ENCODE peak calls at places on chromosomes 16 and 17, in eight cellular contexts. U is CD8-positive, alpha-beta memory T cell; T is mucosa of descending colon; G is IMR-90; X is trophoblast cell; N is body of pancreas; L is A549; V is ovary. E is an unnamed sample.
A peak's percentile ranks its signal among the peaks of the same experiment; 100 is the strongest.

GRCh38 chr17:41777579-41778188 is 8.8 kb downstream of the JUP start:
- DNase-seq in N (peak; percentile 65), T (peak; percentile 71), X (no peak), U (no peak), G (peak; percentile 96), L (peak; percentile 93), V (peak; percentile 88), E (no peak)

GRCh38 chr17:48478224-48479013 is 48.4 kb upstream of the SKAP1 start:
- DNase-seq in L (no peak), X (no peak), N (no peak), V (no peak), G (no peak), T (no peak), U (no peak), E (no peak)

GRCh38 chr17:156946-157345 is 19.6 kb downstream of the SCGB1C2 start:
- DNase-seq in G (no peak), V (no peak), T (no peak), L (no peak), X (no peak), N (no peak), U (no peak), E (no peak)

GRCh38 chr16:30753596-30753995 is 5.4 kb downstream of the PHKG2 start:
- DNase-seq in L (no peak), T (peak; percentile 21), N (no peak), V (no peak), U (no peak), X (no peak), G (no peak), E (no peak)

GRCh38 chr17:79132271-79133064 is 57.8 kb downstream of the ENGASE start:
- DNase-seq in X (no peak), U (no peak), L (no peak), V (no peak), N (no peak), T (no peak), G (no peak), E (no peak)

GRCh38 chr17:77697480-77698400 is 260.8 kb upstream of the TNRC6C start:
- DNase-seq in T (no peak), N (no peak), U (no peak), V (no peak), X (no peak), L (no peak), G (no peak), E (no peak)

GRCh38 chr17:15157051-15157450 is 108.1 kb downstream of the PMP22 start:
- DNase-seq in N (no peak), T (no peak), L (no peak), G (peak; percentile 44), V (no peak), X (peak; percentile 42), U (no peak), E (no peak)

GRCh38 chr16:1042776-1043349 is 29.7 kb upstream of the SSTR5 start:
- DNase-seq in U (no peak), V (no peak), G (no peak), N (no peak), L (no peak), X (peak; percentile 40), T (no peak), E (no peak)

GRCh38 chr17:10107320-10108165 is 90.9 kb downstream of the GAS7 start:
- DNase-seq in T (no peak), L (no peak), N (no peak), X (no peak), U (no peak), G (no peak), V (no peak), E (no peak)

GRCh38 chr17:81651692-81652091 is 4.7 kb downstream of the PDE6G start:
- DNase-seq in X (no peak), G (peak; percentile 93), N (no peak), T (no peak), L (peak; percentile 92), U (no peak), V (no peak), E (no peak)

GRCh38 chr16:24364596-24364995 is 108.5 kb downstream of the CACNG3 start:
- DNase-seq in N (no peak), X (no peak), T (no peak), G (no peak), L (no peak), V (no peak), U (no peak), E (no peak)
- H3K9me3 ChIP-seq in N (no peaks in the 10 kb centered on the region), X (no peaks in the 10 kb centered on the region), T (no peaks in the 10 kb centered on the region), G (no peaks in the 10 kb centered on the region), L (no peaks in the 10 kb centered on the region), V (no peaks in the 10 kb centered on the region), U (no peaks in the 10 kb centered on the region), E (no peaks in the 10 kb centered on the region)

GRCh38 chr17:22142091-22142490 is 449.8 kb downstream of the KCNJ18 start:
- DNase-seq in G (no peak), U (no peak), L (no peak), N (no peak), X (no peak), V (no peak), T (no peak), E (no peak)
- H3K9me3 ChIP-seq in G (peaks cover 2% of the 10 kb centered on the region), U (no peaks in the 10 kb centered on the region), L (no peaks in the 10 kb centered on the region), N (no peaks in the 10 kb centered on the region), X (no peaks in the 10 kb centered on the region), V (no peaks in the 10 kb centered on the region), T (peaks cover 55% of the 10 kb centered on the region), E (no peaks in the 10 kb centered on the region)

GRCh38 chr16:3377917-3378316 is 22.2 kb downstream of the OR2C1 start:
- DNase-seq in N (no peak), V (no peak), T (no peak), U (no peak), L (no peak), X (no peak), G (no peak), E (no peak)

GRCh38 chr16:3388325-3388724 is 12.5 kb downstream of the ZSCAN32 start:
- DNase-seq in N (no peak), T (no peak), X (no peak), U (no peak), L (no peak), G (no peak), V (no peak), E (no peak)

DNA sequence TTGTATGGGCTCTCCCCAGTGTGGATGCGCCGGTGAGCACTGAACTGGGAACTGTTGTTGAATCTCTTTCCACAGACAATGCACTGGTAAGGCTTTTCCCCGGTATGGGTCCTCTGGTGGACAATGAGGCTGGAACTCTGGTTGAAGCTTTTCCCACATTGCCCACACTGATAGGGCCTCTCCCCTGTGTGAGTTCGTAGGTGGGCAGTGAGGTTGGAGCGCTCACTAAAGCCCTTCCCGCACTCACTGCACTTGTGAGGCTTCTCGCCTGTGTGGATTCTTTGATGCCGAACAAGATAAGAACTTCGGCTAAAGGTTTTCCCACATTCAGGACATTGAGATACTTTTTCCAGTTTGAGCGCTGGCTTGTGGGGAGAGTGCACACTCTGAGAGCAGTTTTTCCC is 17.8 kb downstream of the ZSCAN32 start:
- DNase-seq in X (no peak), N (no peak), G (no peak), V (no peak), L (no peak), T (no peak), U (no peak), E (no peak)
- H3K9me3 ChIP-seq in X (peaks cover 36% of the 10 kb centered on the region), N (no peaks in the 10 kb centered on the region), G (peaks cover 74% of the 10 kb centered on the region), V (peaks cover 57% of the 10 kb centered on the region), L (peaks cover 88% of the 10 kb centered on the region), T (peaks cover 91% of the 10 kb centered on the region), U (peaks cover 45% of the 10 kb centered on the region), E (peaks cover 52% of the 10 kb centered on the region)

GRCh38 chr16:35410438-35410837 is 1951.0 kb downstream of the TP53TG3F start:
- DNase-seq in X (no peak), N (no peak), V (no peak), U (no peak), G (no peak), L (no peak), T (no peak), E (no peak)
- H3K9me3 ChIP-seq in X (peaks cover 17% of the 10 kb centered on the region), N (no peaks in the 10 kb centered on the region), V (no peaks in the 10 kb centered on the region), U (peaks cover 4% of the 10 kb centered on the region), G (peaks cover 12% of the 10 kb centered on the region), L (no peaks in the 10 kb centered on the region), T (peaks cover 58% of the 10 kb centered on the region), E (no peaks in the 10 kb centered on the region)

DNA sequence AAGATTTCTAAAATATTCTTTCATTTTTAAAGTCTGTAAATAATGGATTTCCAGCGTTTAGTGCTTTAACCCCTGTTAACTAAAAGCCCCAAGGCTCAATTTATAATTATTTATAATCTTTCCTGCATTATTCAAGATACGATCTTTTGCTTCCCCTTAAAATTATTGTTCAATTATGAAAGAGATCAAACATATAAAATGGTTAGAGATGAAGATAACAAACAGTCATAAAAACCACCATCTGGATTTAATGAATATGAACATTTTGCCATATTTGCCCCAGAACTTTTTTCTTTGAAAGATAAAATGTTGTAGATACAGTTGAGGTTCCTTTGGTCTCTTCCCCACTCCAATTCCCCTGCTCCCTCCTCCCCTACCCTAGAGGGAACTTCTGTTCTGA is 17.6 kb downstream of the WWP2 start:
- DNase-seq in T (no peak), X (no peak), L (no peak), N (no peak), G (no peak), V (no peak), U (no peak), E (no peak)
- H3K9me3 ChIP-seq in T (no peaks in the 10 kb centered on the region), X (no peaks in the 10 kb centered on the region), L (peaks cover 7% of the 10 kb centered on the region), N (no peaks in the 10 kb centered on the region), G (peaks cover 3% of the 10 kb centered on the region), V (no peaks in the 10 kb centered on the region), U (peaks cover 8% of the 10 kb centered on the region), E (no peaks in the 10 kb centered on the region)

E was measured in T-helper 17 cell.